ENCODE peak calls at places on chromosomes 6 and 20, in ten cellular contexts. X is mammary epithelial cell; P is NCI-H82; Z is aorta; S is activated CD4-positive, alpha-beta T cell treated with anti-CD3 and anti-CD28 coated beads, Interleukin-2, amount 10 ng/mL, durations not matched to agents 24 days and 14 days; L is NCI-H460; W is HS-27A; A is amniotic epithelial cell; O is ELR; G is activated B cell treated with CpG ODN at 0.5 μM for 24 hours. D is an unnamed sample.

GRCh38 chr20:7497985-7498384 is 442.3 kb downstream of the HAO1 start:
- DNase-seq in X (peak; percentile 92), P (no peak), Z (no peak), S (no peak), L (no peak), W (peak; percentile 82), A (no peak), O (peak; percentile 93), G (no peak), D (no peak)

GRCh38 chr6:127366281-127367022 is 23.0 kb upstream of the ECHDC1 start:
- DNase-seq in X (peak; percentile 99), P (no peak), Z (peak; percentile 60), S (peak; percentile 40), L (peak; percentile 59), W (peak; percentile 96), A (peak; percentile 91), O (peak; percentile 97), G (no peak), D (no peak)

GRCh38 chr6:131060311-131060710 is 2.7 kb downstream of the EPB41L2 start:
- DNase-seq in X (no peak), P (no peak), Z (no peak), S (no peak), L (no peak), W (no peak), A (no peak), O (peak; percentile 64), G (no peak), D (no peak)

GRCh38 chr20:46808565-46808964 is 86.1 kb upstream of the EYA2 start:
- DNase-seq in X (no peak), P (no peak), Z (no peak), S (no peak), L (no peak), W (no peak), A (no peak), O (no peak), G (no peak), D (no peak)

GRCh38 chr6:169035381-169036280 is 218.0 kb downstream of the THBS2 start:
- DNase-seq in X (peak; percentile 77), P (no peak), Z (peak; percentile 71), S (no peak), L (no peak), W (peak; percentile 17), A (peak; percentile 78), O (peak; percentile 69), G (no peak), D (no peak)

GRCh38 chr20:62158088-62158400 is 14.5 kb downstream of the SS18L1 start:
- DNase-seq in X (no peak), P (no peak), Z (no peak), S (no peak), L (no peak), W (no peak), A (no peak), O (no peak), G (no peak), D (no peak)

GRCh38 chr6:100126682-100127484 is 132.9 kb upstream of the MCHR2 start:
- DNase-seq in X (no peak), P (no peak), Z (no peak), S (no peak), L (no peak), W (no peak), A (no peak), O (peak; percentile 5), G (no peak), D (no peak)

GRCh38 chr6:36908758-36909157 is 23.0 kb downstream of the C6orf89 start:
- DNase-seq in X (no peak), P (no peak), Z (no peak), S (no peak), L (no peak), W (no peak), A (peak; percentile 70), O (no peak), G (no peak), D (no peak)

GRCh38 chr6:155530219-155530834 is 74.7 kb upstream of the NOX3 start:
- DNase-seq in X (peak; percentile 31), P (peak; percentile 34), Z (no peak), S (peak; percentile 71), L (peak; percentile 32), W (peak; percentile 24), A (peak; percentile 44), O (peak; percentile 65), G (no peak), D (no peak)

GRCh38 chr20:38514947-38515346 is 42.3 kb downstream of the RALGAPB start:
- DNase-seq in X (no peak), P (peak; percentile 13), Z (no peak), S (peak; percentile 43), L (no peak), W (no peak), A (no peak), O (no peak), G (no peak), D (no peak)